ENCODE peak calls at places on chromosome 5, in seven cellular contexts. G is HuH-7.5; U is lower leg skin; A is WERI-Rb-1; C is stimulated activated CD8-positive, alpha-beta memory T cell treated with anti-CD3 and anti-CD28 coated beads, Interleukin-15, amount 100 ng/mL, for 24 hours; P is Peyer's patch; K is NAMALWA. S is an unnamed sample.
A peak's percentile ranks its signal among the peaks of the same experiment; 100 is the strongest.

GRCh38 chr5:55918097-55919035 is 67.2 kb downstream of the IL31RA start:
- DNase-seq in G (no peak), U (peak; percentile 74), A (no peak), C (no peak), P (no peak), K (no peak), S (no peak)

GRCh38 chr5:109533847-109534272 is 124.1 kb upstream of the PJA2 start:
- DNase-seq in G (no peak), U (no peak), A (no peak), C (no peak), P (no peak), K (no peak), S (no peak)

GRCh38 chr5:180872419-180872818 is 11.3 kb upstream of the ZFP62 start:
- DNase-seq in G (no peak), U (peak; percentile 79), A (no peak), C (no peak), P (no peak), K (no peak), S (no peak)

GRCh38 chr5:14464661-14465060 is 116.9 kb upstream of the OTULINL start:
- DNase-seq in G (no peak), U (no peak), A (no peak), C (no peak), P (no peak), K (no peak), S (no peak)

GRCh38 chr5:178238711-178239592 is 6.3 kb upstream of the PHYKPL start:
- DNase-seq in G (no peak), U (no peak), A (no peak), C (no peak), P (no peak), K (no peak), S (peak; percentile 66)

GRCh38 chr5:172102913-172103629 is 85.0 kb downstream of the STK10 start:
- DNase-seq in G (no peak), U (no peak), A (peak; percentile 57), C (no peak), P (no peak), K (no peak), S (no peak)

GRCh38 chr5:1058988-1059883 is 50.6 kb downstream of the NKD2 start:
- DNase-seq in G (no peak), U (no peak), A (no peak), C (no peak), P (no peak), K (no peak), S (peak; percentile 54)

GRCh38 chr5:79346420-79346824 is 110.5 kb downstream of the JMY start:
- DNase-seq in G (no peak), U (no peak), A (no peak), C (no peak), P (no peak), K (no peak), S (no peak)

GRCh38 chr5:139863855-139864558 is 68.4 kb downstream of the PSD2 start:
- DNase-seq in G (peak; percentile 73), U (peak; percentile 92), A (peak; percentile 73), C (peak; percentile 11), P (peak; percentile 86), K (peak; percentile 69), S (peak; percentile 56)

GRCh38 chr5:74641014-74641777 is 668 bp upstream of the ENC1 start:
- DNase-seq in G (peak; percentile 33), U (peak; percentile 93), A (peak; percentile 91), C (no peak), P (peak; percentile 93), K (peak; percentile 35), S (peak; percentile 87)

GRCh38 chr5:127506616-127507015 is 10.8 kb upstream of the PRRC1 start:
- DNase-seq in G (no peak), U (no peak), A (no peak), C (no peak), P (no peak), K (no peak), S (no peak)

GRCh38 chr5:179530069-179530998 is 20.0 kb upstream of the RUFY1 start:
- DNase-seq in G (no peak), U (peak; percentile 94), A (no peak), C (peak; percentile 46), P (peak; percentile 87), K (no peak), S (peak; percentile 79)

GRCh38 chr5:108129129-108129528 is 252.8 kb downstream of the FBXL17 start:
- DNase-seq in G (no peak), U (no peak), A (no peak), C (no peak), P (no peak), K (no peak), S (no peak)

GRCh38 chr5:74865799-74866652 is at the start of gene FAM169A:
- DNase-seq in G (peak; percentile 43), U (no peak), A (peak; percentile 53), C (peak; percentile 8), P (peak; percentile 51), K (no peak), S (peak; percentile 60)

GRCh38 chr5:3510642-3511041 is 85.0 kb upstream of the IRX1 start:
- DNase-seq in G (no peak), U (no peak), A (no peak), C (no peak), P (no peak), K (no peak), S (no peak)

GRCh38 chr5:109945097-109945678 is 255.5 kb downstream of the MAN2A1 start:
- DNase-seq in G (no peak), U (no peak), A (no peak), C (no peak), P (no peak), K (no peak), S (no peak)

GRCh38 chr5:156498226-156498965 is 171.4 kb downstream of the SGCD start:
- DNase-seq in G (no peak), U (no peak), A (no peak), C (no peak), P (no peak), K (no peak), S (no peak)

GRCh38 chr5:135012951-135013391 is 21.1 kb downstream of the PITX1 start:
- DNase-seq in G (no peak), U (peak; percentile 76), A (no peak), C (no peak), P (no peak), K (no peak), S (no peak)

GRCh38 chr5:41250351-41250987 is 37.1 kb upstream of the C6 start:
- DNase-seq in G (no peak), U (no peak), A (no peak), C (no peak), P (no peak), K (no peak), S (no peak)

GRCh38 chr5:100444961-100445360 is 90.2 kb upstream of the FAM174A start:
- DNase-seq in G (no peak), U (no peak), A (no peak), C (no peak), P (no peak), K (no peak), S (no peak)

GRCh38 chr5:77167695-77168111 is 42.8 kb upstream of the PDE8B start:
- DNase-seq in G (no peak), U (peak; percentile 81), A (no peak), C (no peak), P (no peak), K (no peak), S (no peak)

GRCh38 chr5:113562828-113563400 is 49.4 kb downstream of the YTHDC2 start:
- DNase-seq in G (no peak), U (no peak), A (no peak), C (no peak), P (no peak), K (no peak), S (no peak)

GRCh38 chr5:150590979-150591411 is 49.5 kb upstream of the SYNPO start:
- DNase-seq in G (no peak), U (no peak), A (no peak), C (no peak), P (no peak), K (no peak), S (no peak)

GRCh38 chr5:72459089-72459661 is 48.0 kb downstream of the ZNF366 start:
- DNase-seq in G (no peak), U (no peak), A (no peak), C (no peak), P (no peak), K (no peak), S (no peak)

GRCh38 chr5:150625164-150625535 is 15.3 kb upstream of the SYNPO start:
- DNase-seq in G (no peak), U (no peak), A (no peak), C (no peak), P (no peak), K (no peak), S (no peak)

S was measured in right lobe of liver.